ENCODE peak calls at places on chromosomes 5 and 9, in five cellular contexts. A is CD4-positive, alpha-beta T cell; T is cardiac muscle cell; O is stimulated activated CD8-positive, alpha-beta memory T cell treated with anti-CD3 and anti-CD28 coated beads, Interleukin-15, amount 100 ng/mL, for 4 hours; R is NCI-H2081. U is an unnamed sample.

GRCh38 chr5:53249529-53249928 is 140.0 kb upstream of the MOCS2 start:
- DNase-seq in R (no peak), T (no peak), A (no peak), O (no peak), U (peak; percentile 91)

GRCh38 chr9:127825319-127826051 is 22.8 kb downstream of the FPGS start:
- DNase-seq in R (no peak), T (peak; percentile 85), A (no peak), O (no peak), U (no peak)

GRCh38 chr9:101508203-101508602 is 25.4 kb upstream of the RNF20 start:
- DNase-seq in A (no peak), T (no peak), R (no peak), O (no peak), U (no peak)

GRCh38 chr5:138303365-138303764 is 28.2 kb downstream of the CDC25C start:
- DNase-seq in A (no peak), R (no peak), O (no peak), T (no peak), U (no peak)

GRCh38 chr5:107670028-107670926 is 460 bp downstream of the EFNA5 start:
- DNase-seq in O (no peak), A (no peak), R (peak; percentile 61), T (peak; percentile 66), U (no peak)

GRCh38 chr9:126822278-126822677 is 17.4 kb downstream of the ZBTB43 start:
- DNase-seq in R (no peak), O (no peak), T (no peak), A (no peak), U (no peak)

GRCh38 chr9:112301420-112301819 is 32.0 kb downstream of the PTBP3 start:
- DNase-seq in A (no peak), R (no peak), O (no peak), T (no peak), U (no peak)

GRCh38 chr5:154486427-154486866 is 8.4 kb upstream of the HAND1 start:
- DNase-seq in O (no peak), T (peak; percentile 61), R (peak; percentile 75), A (no peak), U (no peak)

GRCh38 chr5:177478711-177479646 is 5.5 kb upstream of the DBN1 start:
- DNase-seq in R (no peak), T (peak; percentile 95), O (peak; percentile 16), A (no peak), U (no peak)

GRCh38 chr9:127424669-127424986 is 446 bp downstream of the ZNF79 start:
- DNase-seq in O (no peak), R (peak; percentile 41), A (peak; percentile 27), T (no peak), U (no peak)

GRCh38 chr5:6525910-6526309 is 77.3 kb downstream of the UBE2QL1 start:
- DNase-seq in R (peak; percentile 84), T (peak; percentile 72), O (no peak), A (no peak), U (no peak)